ENCODE peak calls at places on chromosomes 1 and 21, in seven cellular contexts. F is transverse colon; M is left lung; L is effector memory CD4-positive, alpha-beta T cell; N is fibroblast of mammary gland; Z is pons; X is NCI-H345. Q is an unnamed sample.

GRCh38 chr1:24727490-24728214 is 17.6 kb upstream of the CLIC4 start:
- DNase-seq in F (peak; percentile 76), M (peak; percentile 83), L (no peak), N (peak; percentile 89), Z (peak; percentile 81), X (no peak), Q (peak; percentile 89)

GRCh38 chr21:38863843-38864363 is 58.2 kb downstream of the ETS2 start:
- DNase-seq in F (no peak), M (no peak), L (no peak), N (no peak), Z (no peak), X (no peak), Q (no peak)

GRCh38 chr1:172359531-172359991 is 60.9 kb upstream of the C1orf105 start:
- DNase-seq in F (no peak), M (no peak), L (no peak), N (peak; percentile 54), Z (peak; percentile 49), X (peak; percentile 55), Q (no peak)

GRCh38 chr1:45512641-45513054 is 9.0 kb downstream of the PRDX1 start:
- DNase-seq in F (peak; percentile 66), M (peak; percentile 51), L (no peak), N (peak; percentile 79), Z (peak; percentile 74), X (peak; percentile 38), Q (no peak)

GRCh38 chr21:27975514-27975913 is 1008.6 kb upstream of the ADAMTS5 start:
- DNase-seq in F (no peak), M (no peak), L (no peak), N (no peak), Z (no peak), X (no peak), Q (no peak)

GRCh38 chr1:99371413-99371812 is 107.1 kb downstream of the PLPPR4 start:
- DNase-seq in F (no peak), M (no peak), L (no peak), N (no peak), Z (no peak), X (no peak), Q (no peak)

GRCh38 chr1:101996830-101997485 is at the start of gene OLFM3:
- DNase-seq in F (no peak), M (no peak), L (no peak), N (no peak), Z (no peak), X (peak; percentile 72), Q (no peak)

GRCh38 chr1:11307837-11308236 is 34.8 kb downstream of the UBIAD1 start:
- DNase-seq in F (no peak), M (no peak), L (no peak), N (peak; percentile 77), Z (no peak), X (no peak), Q (no peak)

GRCh38 chr1:151968058-151968457 is 25.6 kb downstream of the S100A10 start:
- DNase-seq in F (peak; percentile 55), M (no peak), L (no peak), N (peak; percentile 62), Z (peak; percentile 17), X (no peak), Q (peak; percentile 17)

GRCh38 chr1:203663294-203663693 is 36.7 kb downstream of the ATP2B4 start:
- DNase-seq in F (no peak), M (no peak), L (no peak), N (peak; percentile 98), Z (no peak), X (no peak), Q (no peak)

GRCh38 chr21:45379901-45380330 is 25.0 kb upstream of the COL18A1 start:
- DNase-seq in F (no peak), M (peak; percentile 11), L (no peak), N (no peak), Z (no peak), X (no peak), Q (no peak)

GRCh38 chr1:221712776-221713431 is 29.0 kb downstream of the DUSP10 start:
- DNase-seq in F (peak; percentile 64), M (no peak), L (peak; percentile 76), N (no peak), Z (no peak), X (no peak), Q (peak; percentile 21)

GRCh38 chr1:230172016-230172356 is 104.9 kb downstream of the GALNT2 start:
- DNase-seq in F (no peak), M (no peak), L (no peak), N (no peak), Z (no peak), X (no peak), Q (no peak)

GRCh38 chr1:1085171-1085841 is 11.2 kb upstream of the RNF223 start:
- DNase-seq in F (peak; percentile 3), M (no peak), L (no peak), N (no peak), Z (no peak), X (no peak), Q (no peak)

GRCh38 chr1:185857447-185857846 is 123.3 kb downstream of the HMCN1 start:
- DNase-seq in F (no peak), M (no peak), L (no peak), N (peak; percentile 25), Z (no peak), X (no peak), Q (no peak)

GRCh38 chr1:55685560-55685959 is 470.4 kb upstream of the USP24 start:
- DNase-seq in F (no peak), M (no peak), L (no peak), N (no peak), Z (no peak), X (no peak), Q (no peak)

GRCh38 chr1:7940745-7941436 is at the start of gene TNFRSF9:
- DNase-seq in F (no peak), M (peak; percentile 61), L (peak; percentile 59), N (peak; percentile 60), Z (no peak), X (no peak), Q (no peak)

Q was measured in GM19239.